ENCODE peak calls at places on chromosomes 1 and 21, in seven cellular contexts. One of them, this sample, is unnamed. For H3K9me3, the result is how much of the 10 kb centered on the place peaks cover.

GRCh38 chr1:156860639-156861423 is at the start of gene NTRK1:
- DNase-seq in uterus: peak
- DNase-seq in body of pancreas: peak
- DNase-seq in neuronal stem cell: no peak
- DNase-seq in SK-N-SH: peak
- DNase-seq in iPS DF 6.9: no peak
- DNase-seq in tibial nerve: no peak
- DNase-seq in this sample: peak

GRCh38 chr21:42395302-42395701 is 550 bp downstream of the TMPRSS3 start:
- DNase-seq in tibial nerve: no peak
- DNase-seq in uterus: no peak
- DNase-seq in neuronal stem cell: no peak
- DNase-seq in iPS DF 6.9: no peak
- DNase-seq in body of pancreas: no peak
- DNase-seq in SK-N-SH: no peak
- DNase-seq in this sample: no peak

GRCh38 chr1:224067621-224068457 is 46.1 kb upstream of the FBXO28 start:
- DNase-seq in body of pancreas: no peak
- DNase-seq in SK-N-SH: no peak
- DNase-seq in iPS DF 6.9: no peak
- DNase-seq in uterus: no peak
- DNase-seq in tibial nerve: no peak
- DNase-seq in neuronal stem cell: no peak
- DNase-seq in this sample: no peak

GRCh38 chr21:39108291-39109162 is 74.7 kb downstream of the PSMG1 start:
- DNase-seq in neuronal stem cell: no peak
- DNase-seq in body of pancreas: no peak
- DNase-seq in uterus: no peak
- DNase-seq in iPS DF 6.9: no peak
- DNase-seq in SK-N-SH: no peak
- DNase-seq in tibial nerve: no peak
- DNase-seq in this sample: no peak

GRCh38 chr1:56967900-56968832 is 2.4 kb upstream of the C8B start:
- DNase-seq in uterus: no peak
- DNase-seq in body of pancreas: peak
- DNase-seq in iPS DF 6.9: peak
- DNase-seq in neuronal stem cell: peak
- DNase-seq in tibial nerve: no peak
- DNase-seq in SK-N-SH: peak
- DNase-seq in this sample: no peak

GRCh38 chr1:205056188-205056611 is 13.2 kb downstream of the CNTN2 start:
- DNase-seq in neuronal stem cell: no peak
- DNase-seq in SK-N-SH: no peak
- DNase-seq in iPS DF 6.9: no peak
- DNase-seq in tibial nerve: no peak
- DNase-seq in uterus: no peak
- DNase-seq in body of pancreas: no peak
- DNase-seq in this sample: no peak

GRCh38 chr1:156126701-156127534 is 12.4 kb downstream of the LMNA start:
- DNase-seq in tibial nerve: no peak
- DNase-seq in SK-N-SH: no peak
- DNase-seq in uterus: peak
- DNase-seq in body of pancreas: peak
- DNase-seq in iPS DF 6.9: no peak
- DNase-seq in neuronal stem cell: no peak
- DNase-seq in this sample: peak

GRCh38 chr1:21818661-21819060 is 6.6 kb downstream of the LDLRAD2 start:
- DNase-seq in iPS DF 6.9: peak
- DNase-seq in SK-N-SH: peak
- DNase-seq in body of pancreas: peak
- DNase-seq in tibial nerve: no peak
- DNase-seq in neuronal stem cell: peak
- DNase-seq in uterus: no peak
- DNase-seq in this sample: no peak

GRCh38 chr21:34845521-34846213 is 176.9 kb downstream of the CLIC6 start:
- DNase-seq in body of pancreas: peak
- DNase-seq in uterus: no peak
- DNase-seq in SK-N-SH: no peak
- DNase-seq in tibial nerve: no peak
- DNase-seq in iPS DF 6.9: no peak
- DNase-seq in neuronal stem cell: no peak
- DNase-seq in this sample: no peak

GRCh38 chr1:42017259-42017658 is 98.5 kb upstream of the HIVEP3 start:
- DNase-seq in SK-N-SH: no peak
- DNase-seq in uterus: no peak
- DNase-seq in body of pancreas: no peak
- DNase-seq in neuronal stem cell: no peak
- DNase-seq in iPS DF 6.9: no peak
- DNase-seq in tibial nerve: no peak
- DNase-seq in this sample: no peak

GRCh38 chr1:116379057-116379630 is 6.1 kb downstream of the ATP1A1 start:
- DNase-seq in neuronal stem cell: no peak
- DNase-seq in tibial nerve: no peak
- DNase-seq in iPS DF 6.9: no peak
- DNase-seq in uterus: no peak
- DNase-seq in body of pancreas: no peak
- DNase-seq in SK-N-SH: no peak
- DNase-seq in this sample: no peak

GRCh38 chr21:34642211-34643075 is 26.4 kb upstream of the CLIC6 start:
- DNase-seq in iPS DF 6.9: no peak
- DNase-seq in SK-N-SH: no peak
- DNase-seq in body of pancreas: no peak
- DNase-seq in neuronal stem cell: no peak
- DNase-seq in tibial nerve: no peak
- DNase-seq in uterus: no peak
- DNase-seq in this sample: no peak

GRCh38 chr1:14254184-14254583 is 344.3 kb upstream of the KAZN start:
- DNase-seq in SK-N-SH: no peak
- DNase-seq in neuronal stem cell: no peak
- DNase-seq in iPS DF 6.9: no peak
- DNase-seq in uterus: no peak
- DNase-seq in tibial nerve: no peak
- DNase-seq in body of pancreas: no peak
- DNase-seq in this sample: no peak

GRCh38 chr21:33871171-33871570 is 44.4 kb downstream of the ATP5PO start:
- DNase-seq in uterus: no peak
- DNase-seq in body of pancreas: no peak
- DNase-seq in tibial nerve: no peak
- DNase-seq in SK-N-SH: no peak
- DNase-seq in neuronal stem cell: no peak
- DNase-seq in iPS DF 6.9: no peak
- DNase-seq in this sample: no peak

GRCh38 chr1:101235696-101236545 is 898 bp upstream of the S1PR1 start:
- DNase-seq in iPS DF 6.9: no peak
- DNase-seq in SK-N-SH: peak
- DNase-seq in neuronal stem cell: peak
- DNase-seq in body of pancreas: peak
- DNase-seq in uterus: peak
- DNase-seq in tibial nerve: peak
- DNase-seq in this sample: peak

GRCh38 chr1:61952675-61953074 is 210.4 kb downstream of the PATJ start:
- DNase-seq in tibial nerve: no peak
- DNase-seq in body of pancreas: no peak
- DNase-seq in neuronal stem cell: no peak
- DNase-seq in uterus: no peak
- DNase-seq in SK-N-SH: no peak
- DNase-seq in iPS DF 6.9: no peak
- DNase-seq in this sample: no peak

GRCh38 chr1:232894436-232894835 is 56.0 kb upstream of the NTPCR start:
- DNase-seq in iPS DF 6.9: no peak
- DNase-seq in neuronal stem cell: no peak
- DNase-seq in uterus: no peak
- DNase-seq in SK-N-SH: no peak
- DNase-seq in body of pancreas: no peak
- DNase-seq in tibial nerve: no peak
- DNase-seq in this sample: no peak

GRCh38 chr21:44314561-44314960 is 14.7 kb downstream of the PFKL start:
- DNase-seq in neuronal stem cell: no peak
- DNase-seq in tibial nerve: no peak
- DNase-seq in body of pancreas: no peak
- DNase-seq in iPS DF 6.9: no peak
- DNase-seq in SK-N-SH: no peak
- DNase-seq in uterus: no peak
- DNase-seq in this sample: no peak

GRCh38 chr1:109570414-109570813 is 22.0 kb downstream of the GNAI3 start:
- DNase-seq in SK-N-SH: no peak
- DNase-seq in neuronal stem cell: no peak
- DNase-seq in tibial nerve: no peak
- DNase-seq in body of pancreas: peak
- DNase-seq in iPS DF 6.9: no peak
- DNase-seq in uterus: no peak
- DNase-seq in this sample: no peak

GRCh38 chr1:158116311-158116710 is 64.4 kb upstream of the CD1D start:
- DNase-seq in uterus: no peak
- DNase-seq in SK-N-SH: no peak
- DNase-seq in neuronal stem cell: no peak
- DNase-seq in tibial nerve: no peak
- DNase-seq in iPS DF 6.9: no peak
- DNase-seq in body of pancreas: no peak
- DNase-seq in this sample: no peak

GRCh38 chr1:147849097-147849873 is 53.3 kb upstream of the GJA8 start:
- DNase-seq in body of pancreas: no peak
- DNase-seq in tibial nerve: no peak
- DNase-seq in SK-N-SH: no peak
- DNase-seq in neuronal stem cell: no peak
- DNase-seq in uterus: no peak
- DNase-seq in iPS DF 6.9: no peak
- DNase-seq in this sample: no peak

GRCh38 chr1:211892577-211892976 is 62.0 kb upstream of the LPGAT1 start:
- DNase-seq in uterus: no peak
- DNase-seq in tibial nerve: no peak
- DNase-seq in iPS DF 6.9: no peak
- DNase-seq in SK-N-SH: no peak
- DNase-seq in neuronal stem cell: no peak
- DNase-seq in body of pancreas: no peak
- DNase-seq in this sample: no peak

GRCh38 chr1:202201266-202201665 is 7.7 kb downstream of the LGR6 start:
- DNase-seq in uterus: no peak
- DNase-seq in SK-N-SH: no peak
- DNase-seq in tibial nerve: no peak
- DNase-seq in neuronal stem cell: no peak
- DNase-seq in body of pancreas: no peak
- DNase-seq in iPS DF 6.9: no peak
- DNase-seq in this sample: no peak

GRCh38 chr1:201933840-201934430 is 12.4 kb downstream of the LMOD1 start:
- DNase-seq in uterus: no peak
- DNase-seq in iPS DF 6.9: no peak
- DNase-seq in neuronal stem cell: no peak
- DNase-seq in tibial nerve: no peak
- DNase-seq in SK-N-SH: no peak
- DNase-seq in body of pancreas: no peak
- DNase-seq in this sample: no peak

GRCh38 chr1:230548357-230548756 is 93.9 kb upstream of the COG2 start:
- DNase-seq in body of pancreas: peak
- DNase-seq in uterus: no peak
- DNase-seq in tibial nerve: no peak
- DNase-seq in iPS DF 6.9: no peak
- DNase-seq in SK-N-SH: no peak
- DNase-seq in neuronal stem cell: no peak
- DNase-seq in this sample: no peak

GRCh38 chr21:46182548-46183336 is 1.5 kb downstream of the SPATC1L start:
- DNase-seq in body of pancreas: no peak
- DNase-seq in neuronal stem cell: no peak
- DNase-seq in SK-N-SH: no peak
- DNase-seq in tibial nerve: no peak
- DNase-seq in uterus: no peak
- DNase-seq in iPS DF 6.9: no peak
- DNase-seq in this sample: peak

GRCh38 chr1:202274611-202275010 is 67.1 kb downstream of the UBE2T start:
- DNase-seq in body of pancreas: no peak
- DNase-seq in iPS DF 6.9: no peak
- DNase-seq in SK-N-SH: no peak
- DNase-seq in tibial nerve: no peak
- DNase-seq in uterus: peak
- DNase-seq in neuronal stem cell: no peak
- DNase-seq in this sample: no peak

GRCh38 chr1:227576152-227576551 is 12.8 kb downstream of the ZNF678 start:
- DNase-seq in tibial nerve: no peak
- DNase-seq in body of pancreas: no peak
- DNase-seq in iPS DF 6.9: no peak
- DNase-seq in uterus: no peak
- DNase-seq in SK-N-SH: no peak
- DNase-seq in neuronal stem cell: no peak
- DNase-seq in this sample: no peak
- H3K9me3 ChIP-seq in tibial nerve: under half
- H3K9me3 ChIP-seq in body of pancreas: under half
- H3K9me3 ChIP-seq in iPS DF 6.9: under half
- H3K9me3 ChIP-seq in uterus: under half
- H3K9me3 ChIP-seq in SK-N-SH: under half
- H3K9me3 ChIP-seq in neuronal stem cell: under half
- H3K9me3 ChIP-seq in this sample: under half

GRCh38 chr1:237962985-237963384 is 72.3 kb upstream of the ZP4 start:
- DNase-seq in neuronal stem cell: no peak
- DNase-seq in SK-N-SH: no peak
- DNase-seq in uterus: no peak
- DNase-seq in body of pancreas: no peak
- DNase-seq in iPS DF 6.9: peak
- DNase-seq in tibial nerve: no peak
- DNase-seq in this sample: no peak
- H3K9me3 ChIP-seq in neuronal stem cell: under half
- H3K9me3 ChIP-seq in SK-N-SH: under half
- H3K9me3 ChIP-seq in uterus: under half
- H3K9me3 ChIP-seq in body of pancreas: under half
- H3K9me3 ChIP-seq in iPS DF 6.9: under half
- H3K9me3 ChIP-seq in tibial nerve: under half
- H3K9me3 ChIP-seq in this sample: under half

GRCh38 chr1:238980053-238980452 is 406.3 kb upstream of the CHRM3 start:
- DNase-seq in uterus: no peak
- DNase-seq in SK-N-SH: no peak
- DNase-seq in iPS DF 6.9: no peak
- DNase-seq in body of pancreas: no peak
- DNase-seq in tibial nerve: no peak
- DNase-seq in neuronal stem cell: no peak
- DNase-seq in this sample: no peak
- H3K9me3 ChIP-seq in uterus: under half
- H3K9me3 ChIP-seq in SK-N-SH: under half
- H3K9me3 ChIP-seq in iPS DF 6.9: under half
- H3K9me3 ChIP-seq in body of pancreas: under half
- H3K9me3 ChIP-seq in tibial nerve: under half
- H3K9me3 ChIP-seq in neuronal stem cell: under half
- H3K9me3 ChIP-seq in this sample: under half

GRCh38 chr1:173616859-173617258 is 14.0 kb upstream of the SLC9C2 start:
- DNase-seq in body of pancreas: no peak
- DNase-seq in uterus: no peak
- DNase-seq in neuronal stem cell: no peak
- DNase-seq in SK-N-SH: no peak
- DNase-seq in tibial nerve: no peak
- DNase-seq in iPS DF 6.9: no peak
- DNase-seq in this sample: no peak
- H3K9me3 ChIP-seq in body of pancreas: under half
- H3K9me3 ChIP-seq in uterus: under half
- H3K9me3 ChIP-seq in neuronal stem cell: under half
- H3K9me3 ChIP-seq in SK-N-SH: under half
- H3K9me3 ChIP-seq in tibial nerve: under half
- H3K9me3 ChIP-seq in iPS DF 6.9: under half
- H3K9me3 ChIP-seq in this sample: under half

This sample was measured in ovary.